ENCODE peak calls at places on chromosomes 11 and 22, in ten cellular contexts. B, D, O, M, L, T, E, S, C and R are unnamed samples.
A peak's percentile ranks its signal among the peaks of the same experiment; 100 is the strongest.

GRCh38 chr11:57071829-57072228 is 83.1 kb downstream of the OR5AK2 start:
- DNase-seq in B (no peak), D (no peak), O (no peak), M (no peak), L (no peak), T (no peak), E (peak; percentile 37), S (no peak), C (peak; percentile 11), R (no peak)

GRCh38 chr22:17576475-17576874 is 13.2 kb downstream of the SLC25A18 start:
- DNase-seq in B (no peak), D (no peak), O (no peak), M (no peak), L (no peak), T (no peak), E (peak; percentile 65), S (peak; percentile 74), C (peak; percentile 99), R (no peak)

GRCh38 chr22:30978304-30978962 is 9.4 kb downstream of the TUG1 start:
- DNase-seq in B (no peak), D (no peak), O (no peak), M (peak; percentile 82), L (no peak), T (no peak), E (no peak), S (no peak), C (peak; percentile 53), R (no peak)

GRCh38 chr11:92556435-92556834 is 331.8 kb downstream of the FAT3 start:
- DNase-seq in B (no peak), D (peak; percentile 9), O (no peak), M (peak; percentile 24), L (peak; percentile 55), T (no peak), E (peak; percentile 17), S (no peak), C (peak; percentile 31), R (peak; percentile 3)

GRCh38 chr11:134504146-134504905 is 92.3 kb upstream of the B3GAT1 start:
- DNase-seq in B (no peak), D (no peak), O (no peak), M (no peak), L (no peak), T (no peak), E (no peak), S (no peak), C (no peak), R (no peak)

GRCh38 chr22:45010532-45010900 is 711 bp upstream of the PHF21B start:
- DNase-seq in B (no peak), D (no peak), O (peak; percentile 25), M (no peak), L (no peak), T (no peak), E (no peak), S (no peak), C (no peak), R (no peak)

GRCh38 chr22:20117656-20118571 is 888 bp upstream of the TRMT2A start:
- DNase-seq in B (no peak), D (peak; percentile 38), O (peak; percentile 61), M (peak; percentile 42), L (peak; percentile 56), T (no peak), E (peak; percentile 25), S (no peak), C (peak; percentile 22), R (peak; percentile 61)

GRCh38 chr22:38412435-38413084 is 42.4 kb downstream of the KCNJ4 start:
- DNase-seq in B (no peak), D (peak; percentile 34), O (peak; percentile 46), M (no peak), L (peak; percentile 5), T (no peak), E (no peak), S (no peak), C (no peak), R (no peak)

DNA sequence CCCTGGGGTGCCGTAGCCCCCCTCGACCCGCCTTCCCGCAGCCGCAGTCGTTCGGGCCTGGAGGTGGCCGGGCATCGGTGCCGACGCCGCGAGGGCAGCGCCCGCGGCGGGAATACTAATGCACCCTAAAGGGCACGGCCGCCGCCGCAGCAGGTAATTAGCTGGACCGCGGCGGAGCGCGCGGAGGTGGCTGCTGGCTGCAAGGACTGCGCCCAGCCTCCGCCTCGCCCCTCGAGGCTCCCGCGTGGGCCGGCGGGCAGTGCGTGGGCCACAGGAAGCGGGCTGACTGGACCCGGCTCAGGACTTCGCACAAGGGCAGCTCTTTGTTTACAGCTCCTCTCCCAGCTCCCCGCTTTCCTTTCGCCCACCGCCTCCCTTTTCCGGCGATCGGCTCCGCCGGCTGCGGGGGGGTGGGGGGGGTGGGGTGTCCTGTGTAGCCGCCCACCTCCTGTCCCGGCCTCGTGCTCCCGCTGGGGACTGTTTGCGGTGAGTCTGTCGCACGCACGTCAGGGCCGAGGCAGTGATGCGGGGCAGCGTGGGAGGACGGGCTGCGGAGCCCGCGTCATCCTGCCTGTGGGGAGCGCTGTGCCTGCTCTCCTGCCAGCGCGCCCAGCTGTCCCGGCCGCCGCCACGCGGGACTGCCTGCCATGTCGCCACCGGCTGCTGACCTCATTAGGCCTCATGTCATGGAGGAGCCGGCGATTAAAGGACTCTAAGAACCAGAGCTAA is 53.2 kb downstream of the GRIK4 start:
- DNase-seq in B (no peak), D (no peak), O (peak; percentile 52), M (peak; percentile 81), L (peak; percentile 58), T (peak; percentile 39), E (peak; percentile 75), S (no peak), C (peak; percentile 68), R (peak; percentile 82)
- TF ChIP-seq CTCF in B (no peak), D (no peak), O (peak; percentile 12), M (peak; percentile 15), L (peak; percentile 16), T (peak; percentile 15), E (peak; percentile 40), S (no peak), C (no peak), R (peak; percentile 25)

DNA sequence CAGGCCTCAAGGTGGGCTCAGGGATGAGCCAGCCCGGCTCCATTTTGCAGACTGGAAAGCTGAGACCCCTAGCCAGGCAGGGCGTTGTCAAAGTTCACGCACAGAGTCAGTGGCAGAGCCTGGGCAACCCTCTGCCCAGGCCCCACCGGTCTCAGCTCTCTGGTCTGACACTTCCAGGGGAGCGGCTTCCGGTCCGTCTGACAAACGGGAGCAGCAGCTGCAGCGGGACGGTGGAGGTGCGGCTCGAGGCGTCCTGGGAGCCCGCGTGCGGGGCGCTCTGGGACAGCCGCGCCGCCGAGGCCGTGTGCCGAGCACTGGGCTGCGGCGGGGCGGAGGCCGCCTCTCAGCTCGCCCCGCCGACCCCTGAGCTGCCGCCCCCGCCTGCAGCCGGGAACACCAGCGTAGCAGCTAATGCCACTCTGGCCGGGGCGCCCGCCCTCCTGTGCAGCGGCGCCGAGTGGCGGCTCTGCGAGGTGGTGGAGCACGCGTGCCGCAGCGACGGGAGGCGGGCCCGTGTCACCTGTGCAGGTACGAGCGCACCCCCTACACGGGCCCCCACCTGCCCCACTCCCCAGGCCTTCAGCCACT is 36.0 kb downstream of the CD6 start:
- DNase-seq in B (no peak), D (peak; percentile 31), O (no peak), M (no peak), L (peak; percentile 62), T (no peak), E (no peak), S (no peak), C (no peak), R (no peak)
- H3K4me3 ChIP-seq in B (peak overlapping the region; percentile 23), D (no peak overlapping the region), O (peak overlapping the region; percentile 54), M (no peak overlapping the region), L (peak overlapping the region; percentile 49), T (peak overlapping the region; percentile 22), E (no peak overlapping the region), S (no peak overlapping the region), C (peak overlapping the region; percentile 35), R (peak overlapping the region; percentile 35)

GRCh38 chr11:61675826-61676225 is 4.4 kb upstream of the DAGLA start:
- DNase-seq in B (no peak), D (no peak), O (no peak), M (no peak), L (no peak), T (no peak), E (peak; percentile 29), S (no peak), C (no peak), R (no peak)
- TF ChIP-seq CTCF in B (no peak), D (no peak), O (no peak), M (no peak), L (no peak), T (no peak), E (no peak), S (no peak), C (no peak), R (no peak)

GRCh38 chr11:60343094-60343704 is 16.1 kb downstream of the MS4A6E start:
- DNase-seq in B (no peak), D (peak; percentile 25), O (no peak), M (peak; percentile 45), L (no peak), T (no peak), E (no peak), S (no peak), C (no peak), R (peak; percentile 52)
- H3K4me3 ChIP-seq in B (no peak overlapping the region), D (no peak overlapping the region), O (no peak overlapping the region), M (no peak overlapping the region), L (no peak overlapping the region), T (no peak overlapping the region), E (no peak overlapping the region), S (no peak overlapping the region), C (no peak overlapping the region), R (no peak overlapping the region)

GRCh38 chr11:96052921-96053631 is 129.2 kb upstream of the MTMR2 start:
- DNase-seq in B (no peak), D (no peak), O (no peak), M (peak; percentile 34), L (no peak), T (no peak), E (peak; percentile 62), S (no peak), C (peak; percentile 50), R (peak; percentile 37)
- TF ChIP-seq CTCF in B (no peak), D (no peak), O (no peak), M (no peak), L (no peak), T (no peak), E (no peak), S (no peak), C (no peak), R (no peak)

GRCh38 chr11:15625691-15626090 is 511.0 kb downstream of the INSC start:
- DNase-seq in B (no peak), D (no peak), O (no peak), M (no peak), L (no peak), T (no peak), E (no peak), S (no peak), C (no peak), R (no peak)

GRCh38 chr11:15624701-15625100 is 510.0 kb downstream of the INSC start:
- DNase-seq in B (no peak), D (no peak), O (no peak), M (no peak), L (peak; percentile 34), T (no peak), E (no peak), S (no peak), C (no peak), R (no peak)

GRCh38 chr11:15618583-15619032 is 503.9 kb downstream of the INSC start:
- DNase-seq in B (peak; percentile 56), D (no peak), O (no peak), M (no peak), L (peak; percentile 28), T (no peak), E (no peak), S (no peak), C (no peak), R (no peak)

GRCh38 chr11:15622231-15622890 is 507.6 kb downstream of the INSC start:
- DNase-seq in B (no peak), D (no peak), O (no peak), M (no peak), L (no peak), T (no peak), E (no peak), S (no peak), C (no peak), R (no peak)

GRCh38 chr11:15621565-15621964 is 506.8 kb downstream of the INSC start:
- DNase-seq in B (no peak), D (no peak), O (no peak), M (no peak), L (peak; percentile 10), T (no peak), E (no peak), S (no peak), C (no peak), R (no peak)
- H3K4me3 ChIP-seq in B (no peak overlapping the region), D (no peak overlapping the region), O (no peak overlapping the region), M (no peak overlapping the region), L (no peak overlapping the region), T (no peak overlapping the region), E (no peak overlapping the region), S (no peak overlapping the region), C (no peak overlapping the region), R (no peak overlapping the region)